ENCODE peak calls at places on chromosomes 7 and 10, in seven cellular contexts. Z is AG04450; N is DND-41; B is CD8-positive, alpha-beta T cell; E is fibroblast of lung; U is upper lobe of left lung; G is SK-N-SH. X is an unnamed sample.

GRCh38 chr10:42939237-42939636 is 137.6 kb upstream of the RET start:
- DNase-seq in Z (no peak), B (no peak), E (no peak), N (no peak), G (peak), U (no peak), X (no peak)

GRCh38 chr10:88408111-88408510 is 175.0 kb downstream of the RNLS start:
- DNase-seq in N (no peak), B (no peak), E (peak), Z (no peak), U (no peak), G (no peak), X (no peak)

GRCh38 chr7:149125189-149125863 is 798 bp downstream of the ZNF425 start:
- DNase-seq in G (no peak), N (peak), E (peak), U (no peak), B (peak), Z (no peak), X (peak)

GRCh38 chr10:26290236-26290635 is 73.7 kb downstream of the GAD2 start:
- DNase-seq in U (no peak), G (no peak), Z (no peak), N (no peak), E (no peak), B (no peak), X (no peak)

GRCh38 chr7:10122573-10123100 is 851.0 kb upstream of the PHF14 start:
- DNase-seq in U (no peak), Z (no peak), G (peak), E (peak), B (no peak), N (no peak), X (no peak)

GRCh38 chr7:31099451-31100444 is 47.6 kb downstream of the ADCYAP1R1 start:
- DNase-seq in B (no peak), U (peak), Z (no peak), G (no peak), N (no peak), E (no peak), X (no peak)

GRCh38 chr10:123257904-123258303 is 103.7 kb downstream of the BUB3 start:
- DNase-seq in B (no peak), G (peak), Z (no peak), E (no peak), N (no peak), U (no peak), X (no peak)

GRCh38 chr10:110786172-110786571 is 85.6 kb upstream of the PDCD4 start:
- DNase-seq in G (no peak), N (no peak), B (no peak), U (no peak), E (no peak), Z (no peak), X (no peak)

GRCh38 chr7:115827305-115828045 is 203.1 kb downstream of the TFEC start:
- DNase-seq in U (no peak), N (no peak), G (no peak), E (no peak), B (no peak), Z (no peak), X (no peak)

GRCh38 chr10:19347592-19347991 is 299.0 kb downstream of the MALRD1 start:
- DNase-seq in B (no peak), G (peak), N (no peak), U (no peak), E (peak), Z (no peak), X (no peak)
- TF ChIP-seq CTCF in B (no peak), G (peak), N (no peak), U (no peak), E (no peak), Z (peak), X (no peak)

GRCh38 chr7:66668677-66669076 is 40.0 kb downstream of the KCTD7 start:
- DNase-seq in Z (no peak), U (no peak), B (no peak), G (no peak), N (no peak), E (no peak), X (no peak)

GRCh38 chr7:66669088-66669487 is 40.4 kb downstream of the KCTD7 start:
- DNase-seq in Z (no peak), N (no peak), G (no peak), B (no peak), E (no peak), U (no peak), X (no peak)

GRCh38 chr7:66667023-66667728 is 38.5 kb downstream of the KCTD7 start:
- DNase-seq in Z (no peak), G (peak), N (no peak), E (no peak), U (no peak), B (no peak), X (no peak)

GRCh38 chr7:66666313-66666952 is 37.8 kb downstream of the KCTD7 start:
- DNase-seq in Z (no peak), N (no peak), U (peak), E (no peak), G (peak), B (no peak), X (no peak)

GRCh38 chr7:66668112-66668511 is 39.4 kb downstream of the KCTD7 start:
- DNase-seq in B (no peak), N (no peak), U (no peak), Z (no peak), G (no peak), E (no peak), X (no peak)
- H3K27ac ChIP-seq in B (no peak), N (no peak), U (no peak), Z (no peak), G (no peak), E (no peak), X (peak)

GRCh38 chr10:13485623-13486022 is 43.2 kb downstream of the BEND7 start:
- DNase-seq in N (no peak), B (no peak), U (no peak), G (peak), Z (no peak), E (peak), X (peak)
- TF ChIP-seq CTCF in N (no peak), B (no peak), U (no peak), G (peak), Z (peak), E (peak), X (no peak)

DNA sequence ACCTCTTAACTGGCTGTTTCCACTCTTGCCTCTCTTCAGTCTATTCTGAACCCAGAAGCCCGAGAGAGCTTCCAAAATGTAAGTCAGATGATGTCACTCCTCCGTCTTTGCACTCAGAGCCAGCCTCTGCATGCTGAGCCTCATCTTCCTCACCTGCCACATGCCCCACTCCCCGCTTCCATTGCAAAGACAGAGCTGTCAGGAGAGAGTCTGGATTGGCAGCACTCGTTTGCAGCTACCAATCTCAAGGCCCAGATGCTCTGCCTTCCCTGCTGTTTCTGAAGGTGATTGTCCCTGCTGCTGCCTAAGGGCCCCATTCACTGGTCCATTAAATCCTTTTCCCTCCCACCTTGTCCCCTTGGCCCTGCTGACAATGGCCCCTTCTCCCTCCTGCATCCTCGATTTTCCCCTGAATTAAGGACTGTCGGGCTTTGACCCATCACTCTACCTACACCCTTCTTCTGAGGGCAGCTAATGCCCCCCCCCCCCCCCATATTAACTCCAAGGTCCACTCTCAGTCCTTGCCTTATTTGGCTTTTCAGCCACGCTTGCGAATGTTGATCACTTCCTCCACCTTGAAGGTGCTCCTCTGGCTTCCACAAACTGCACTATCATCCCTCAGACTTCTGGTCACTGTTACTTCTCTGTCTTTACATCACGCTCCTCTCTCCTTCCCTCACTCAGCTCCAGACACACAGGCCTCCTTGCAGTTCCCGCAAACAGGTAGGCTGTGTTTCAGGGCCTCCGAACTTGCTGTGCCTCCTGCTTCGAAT is 98.5 kb downstream of the CHN2 start:
- DNase-seq in E (no peak), U (no peak), G (no peak), Z (no peak), N (no peak), B (no peak), X (no peak)
- H3K27ac ChIP-seq in E (no peak), U (no peak), G (no peak), Z (no peak), N (no peak), B (no peak), X (no peak)

GRCh38 chr7:19448091-19448490 is 260.7 kb downstream of the POLR1F start:
- DNase-seq in N (no peak), E (no peak), Z (no peak), B (no peak), U (no peak), G (no peak), X (no peak)

DNA sequence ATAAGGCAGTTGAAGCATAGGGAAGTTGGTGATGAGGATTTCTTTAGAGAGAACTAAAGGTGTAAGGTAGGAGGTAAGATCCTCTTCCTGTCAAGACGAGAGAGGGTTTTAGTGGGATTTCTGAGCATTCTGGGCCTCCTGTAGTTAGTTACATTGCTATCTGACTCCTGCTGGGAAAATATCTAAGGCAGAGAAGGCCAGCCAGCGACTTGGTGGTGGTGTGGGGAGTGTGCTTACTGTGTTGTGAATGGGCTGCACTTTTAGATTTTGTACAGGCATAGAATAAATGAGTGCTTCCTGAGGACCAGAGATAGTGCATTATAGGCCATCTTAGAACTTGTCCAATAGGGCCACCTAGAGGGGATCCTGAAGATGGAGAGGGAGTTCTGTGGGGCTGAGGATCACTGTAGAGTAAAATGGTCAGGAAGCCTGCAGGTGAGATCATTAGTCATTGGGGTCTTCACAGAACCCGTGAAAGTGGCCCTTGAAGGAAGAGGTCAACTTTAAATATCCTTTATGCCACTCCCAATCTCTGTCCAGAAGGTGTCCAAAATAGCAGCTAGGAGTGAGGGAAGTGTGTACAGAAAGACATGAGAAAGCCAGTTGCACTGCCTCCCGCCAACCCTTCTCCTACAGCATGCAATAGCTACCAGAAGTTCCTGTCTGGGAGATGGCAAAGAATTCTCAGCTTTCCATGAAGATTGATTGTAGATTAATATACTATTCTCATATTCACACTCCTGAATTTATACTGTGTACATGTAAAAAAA is 266.6 kb downstream of the POLR1F start:
- DNase-seq in G (peak), B (no peak), U (no peak), Z (peak), E (peak), N (no peak), X (peak)
- TF ChIP-seq CTCF in G (peak), B (no peak), U (no peak), Z (peak), E (peak), N (peak), X (peak)

DNA sequence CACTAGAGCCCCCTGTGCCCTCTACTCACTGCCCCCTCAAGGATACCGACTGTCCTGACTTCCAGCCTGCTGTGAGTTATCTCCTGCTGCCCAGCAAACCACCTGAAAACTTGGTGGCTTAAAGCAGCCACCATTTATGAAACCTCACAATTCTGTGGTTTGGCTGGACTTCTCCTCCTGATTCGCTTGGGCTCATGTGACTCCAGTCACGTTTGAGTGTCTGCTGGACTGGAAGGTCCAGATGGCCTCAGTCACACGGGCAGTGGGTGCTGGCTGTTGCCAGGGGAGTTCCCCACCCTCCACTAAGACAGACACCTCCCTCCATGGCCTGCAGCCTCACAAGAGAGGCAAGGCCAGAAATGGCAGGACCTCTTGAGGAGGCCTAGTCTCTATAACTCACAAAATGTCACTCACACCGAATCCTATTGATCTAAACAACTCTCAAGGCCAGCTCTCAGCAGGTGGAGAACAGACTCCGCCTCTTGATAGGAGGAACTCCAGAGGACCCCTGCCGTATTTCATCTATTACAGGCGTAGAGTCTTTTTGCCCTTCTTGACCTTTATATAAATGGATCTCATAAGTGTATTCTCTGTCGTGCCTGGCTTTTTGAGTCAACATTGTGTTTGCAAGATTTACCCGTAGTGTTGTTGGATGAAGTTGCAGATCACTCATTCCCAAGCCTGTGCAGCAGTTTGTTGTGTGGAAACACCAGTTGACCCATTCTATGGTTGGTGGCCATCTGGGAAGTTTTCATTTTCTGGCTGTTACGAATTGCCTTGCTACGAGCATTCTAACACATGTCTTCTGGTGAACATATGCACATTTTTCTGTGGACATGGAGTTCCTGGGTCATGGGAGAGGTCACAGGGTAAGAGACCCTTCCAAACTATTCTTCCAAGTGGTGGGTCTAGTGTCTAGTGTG is 48.3 kb downstream of the ZMIZ1 start:
- DNase-seq in E (peak), U (no peak), G (no peak), B (no peak), N (no peak), Z (no peak), X (no peak)
- H3K27ac ChIP-seq in E (no peak), U (peak), G (no peak), B (no peak), N (no peak), Z (peak), X (peak)

DNA sequence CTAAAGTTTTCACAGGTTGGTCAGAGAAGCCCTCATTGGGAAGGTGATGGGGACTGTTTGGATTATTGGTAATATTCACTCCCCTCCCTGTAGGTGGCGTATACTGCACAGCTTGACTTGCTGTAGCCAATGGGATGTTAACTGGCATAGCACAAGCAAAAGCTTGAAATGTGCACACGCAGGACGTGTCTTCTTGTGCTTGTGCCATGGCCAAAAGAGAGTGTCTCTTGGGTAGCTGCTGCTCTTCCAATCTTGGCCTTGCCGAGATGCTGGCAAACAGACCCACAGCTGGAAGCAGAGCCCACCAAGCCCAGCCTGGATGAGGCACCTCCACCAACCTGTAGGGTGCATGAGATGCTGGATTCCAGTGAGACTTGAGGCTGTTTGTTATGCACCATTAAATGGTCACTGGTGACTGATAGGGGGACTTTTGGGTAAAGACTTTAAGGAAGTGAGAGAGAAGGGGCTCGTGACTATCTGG is 266.0 kb downstream of the GRID1 start:
- DNase-seq in U (no peak), N (peak), B (no peak), G (peak), E (no peak), Z (no peak), X (peak)
- TF ChIP-seq CTCF in U (no peak), N (peak), B (no peak), G (no peak), E (no peak), Z (peak), X (peak)

X was measured in RWPE1.